ENCODE peak calls at places on chromosome 18, in ten cellular contexts. J is stimulated activated CD8-positive, alpha-beta memory T cell treated with anti-CD3 and anti-CD28 coated beads, Interleukin-2, amount 100 ng/mL, for 1 hour; X is GM23248; N is GM13977; I is caudate nucleus; S is left cardiac atrium; A is choroid plexus epithelial cell; V is WERI-Rb-1; M is NCI-H1092; F is NCI-H1105. Y is an unnamed sample.

GRCh38 chr18:48609820-48610815 is 71.3 kb downstream of the CTIF start:
- DNase-seq in J (no peak), X (peak; percentile 62), N (no peak), I (no peak), S (no peak), A (no peak), V (no peak), M (no peak), F (no peak), Y (no peak)

GRCh38 chr18:79924814-79925655 is 26.4 kb downstream of the SLC66A2 start:
- DNase-seq in J (no peak), X (no peak), N (no peak), I (no peak), S (no peak), A (peak; percentile 21), V (peak; percentile 96), M (peak; percentile 71), F (peak; percentile 88), Y (peak; percentile 38)

GRCh38 chr18:46424898-46425297 is 232.1 kb downstream of the LOXHD1 start:
- DNase-seq in J (no peak), X (no peak), N (no peak), I (no peak), S (no peak), A (no peak), V (no peak), M (no peak), F (no peak), Y (no peak)

GRCh38 chr18:43279015-43279758 is 1.9 kb upstream of the SYT4 start:
- DNase-seq in J (no peak), X (peak; percentile 7), N (peak; percentile 9), I (no peak), S (no peak), A (peak; percentile 22), V (peak; percentile 36), M (peak; percentile 74), F (peak; percentile 93), Y (no peak)

GRCh38 chr18:74896390-74896991 is 298.8 kb downstream of the ZNF407 start:
- DNase-seq in J (peak; percentile 9), X (peak; percentile 13), N (peak; percentile 31), I (no peak), S (no peak), A (peak; percentile 41), V (peak; percentile 77), M (peak; percentile 63), F (peak; percentile 49), Y (peak; percentile 48)

GRCh38 chr18:11339121-11339520 is 189.8 kb upstream of the PIEZO2 start:
- DNase-seq in J (no peak), X (peak; percentile 9), N (no peak), I (no peak), S (no peak), A (no peak), V (no peak), M (no peak), F (no peak), Y (no peak)

GRCh38 chr18:70491734-70492348 is 203.0 kb downstream of the SOCS6 start:
- DNase-seq in J (no peak), X (peak; percentile 70), N (peak; percentile 61), I (peak; percentile 10), S (peak; percentile 45), A (peak; percentile 62), V (peak; percentile 49), M (peak; percentile 33), F (peak; percentile 11), Y (peak; percentile 83)

GRCh38 chr18:31185551-31185950 is 22.9 kb upstream of the DSC1 start:
- DNase-seq in J (no peak), X (no peak), N (no peak), I (no peak), S (no peak), A (peak; percentile 13), V (no peak), M (no peak), F (no peak), Y (no peak)

GRCh38 chr18:48488388-48488850 is 50.4 kb upstream of the CTIF start:
- DNase-seq in J (no peak), X (peak; percentile 87), N (no peak), I (no peak), S (peak; percentile 91), A (peak; percentile 95), V (no peak), M (no peak), F (no peak), Y (no peak)

GRCh38 chr18:2431836-2432235 is 139.5 kb downstream of the METTL4 start:
- DNase-seq in J (no peak), X (no peak), N (no peak), I (no peak), S (no peak), A (no peak), V (no peak), M (no peak), F (no peak), Y (no peak)

Y was measured in H1.